ENCODE peak calls at places on chromosomes 1 and 21, in five cellular contexts. One of them, this sample, is unnamed.

GRCh38 chr1:29812397-29813135 is 576.2 kb downstream of the PTPRU start:
- DNase-seq in A549: no peak
- DNase-seq in HCT116: no peak
- DNase-seq in GM23338: no peak
- DNase-seq in SK-N-SH: no peak
- DNase-seq in this sample: no peak

GRCh38 chr21:39114871-39115658 is 68.2 kb downstream of the PSMG1 start:
- DNase-seq in A549: no peak
- DNase-seq in HCT116: no peak
- DNase-seq in GM23338: no peak
- DNase-seq in SK-N-SH: no peak
- DNase-seq in this sample: no peak

GRCh38 chr1:170471310-170471839 is 60.6 kb upstream of the GORAB start:
- DNase-seq in A549: no peak
- DNase-seq in HCT116: no peak
- DNase-seq in GM23338: no peak
- DNase-seq in SK-N-SH: no peak
- DNase-seq in this sample: no peak

GRCh38 chr1:78231894-78232293 is 186.1 kb downstream of the GIPC2 start:
- DNase-seq in A549: no peak
- DNase-seq in HCT116: no peak
- DNase-seq in GM23338: no peak
- DNase-seq in SK-N-SH: no peak
- DNase-seq in this sample: no peak

GRCh38 chr1:47207811-47208373 is 18.1 kb upstream of the PDZK1IP1 start:
- DNase-seq in A549: no peak
- DNase-seq in HCT116: no peak
- DNase-seq in GM23338: no peak
- DNase-seq in SK-N-SH: no peak
- DNase-seq in this sample: no peak

GRCh38 chr1:214281902-214282695 is 1.1 kb downstream of the SMYD2 start:
- DNase-seq in A549: peak; percentile 39
- DNase-seq in HCT116: peak; percentile 34
- DNase-seq in GM23338: no peak
- DNase-seq in SK-N-SH: peak; percentile 50
- DNase-seq in this sample: peak; percentile 31

GRCh38 chr1:220786337-220787068 is at the start of gene MTARC1:
- DNase-seq in A549: peak; percentile 65
- DNase-seq in HCT116: no peak
- DNase-seq in GM23338: peak; percentile 88
- DNase-seq in SK-N-SH: peak; percentile 95
- DNase-seq in this sample: peak; percentile 45

GRCh38 chr1:2460996-2461751 is 14.9 kb upstream of the PLCH2 start:
- DNase-seq in A549: no peak
- DNase-seq in HCT116: no peak
- DNase-seq in GM23338: no peak
- DNase-seq in SK-N-SH: no peak
- DNase-seq in this sample: no peak

GRCh38 chr1:238789916-238790667 is 596.3 kb upstream of the CHRM3 start:
- DNase-seq in A549: no peak
- DNase-seq in HCT116: no peak
- DNase-seq in GM23338: peak; percentile 51
- DNase-seq in SK-N-SH: no peak
- DNase-seq in this sample: no peak

GRCh38 chr1:40059292-40059959 is 18.9 kb downstream of the CAP1 start:
- DNase-seq in A549: no peak
- DNase-seq in HCT116: no peak
- DNase-seq in GM23338: peak; percentile 90
- DNase-seq in SK-N-SH: no peak
- DNase-seq in this sample: no peak

GRCh38 chr1:40058097-40058452 is 17.5 kb downstream of the CAP1 start:
- DNase-seq in A549: no peak
- DNase-seq in HCT116: no peak
- DNase-seq in GM23338: no peak
- DNase-seq in SK-N-SH: no peak
- DNase-seq in this sample: no peak

GRCh38 chr1:40059960-40060337 is 19.4 kb downstream of the CAP1 start:
- DNase-seq in A549: no peak
- DNase-seq in HCT116: no peak
- DNase-seq in GM23338: no peak
- DNase-seq in SK-N-SH: no peak
- DNase-seq in this sample: peak; percentile 56

GRCh38 chr1:40057310-40058030 is 16.9 kb downstream of the CAP1 start:
- DNase-seq in A549: no peak
- DNase-seq in HCT116: no peak
- DNase-seq in GM23338: no peak
- DNase-seq in SK-N-SH: no peak
- DNase-seq in this sample: no peak

DNA sequence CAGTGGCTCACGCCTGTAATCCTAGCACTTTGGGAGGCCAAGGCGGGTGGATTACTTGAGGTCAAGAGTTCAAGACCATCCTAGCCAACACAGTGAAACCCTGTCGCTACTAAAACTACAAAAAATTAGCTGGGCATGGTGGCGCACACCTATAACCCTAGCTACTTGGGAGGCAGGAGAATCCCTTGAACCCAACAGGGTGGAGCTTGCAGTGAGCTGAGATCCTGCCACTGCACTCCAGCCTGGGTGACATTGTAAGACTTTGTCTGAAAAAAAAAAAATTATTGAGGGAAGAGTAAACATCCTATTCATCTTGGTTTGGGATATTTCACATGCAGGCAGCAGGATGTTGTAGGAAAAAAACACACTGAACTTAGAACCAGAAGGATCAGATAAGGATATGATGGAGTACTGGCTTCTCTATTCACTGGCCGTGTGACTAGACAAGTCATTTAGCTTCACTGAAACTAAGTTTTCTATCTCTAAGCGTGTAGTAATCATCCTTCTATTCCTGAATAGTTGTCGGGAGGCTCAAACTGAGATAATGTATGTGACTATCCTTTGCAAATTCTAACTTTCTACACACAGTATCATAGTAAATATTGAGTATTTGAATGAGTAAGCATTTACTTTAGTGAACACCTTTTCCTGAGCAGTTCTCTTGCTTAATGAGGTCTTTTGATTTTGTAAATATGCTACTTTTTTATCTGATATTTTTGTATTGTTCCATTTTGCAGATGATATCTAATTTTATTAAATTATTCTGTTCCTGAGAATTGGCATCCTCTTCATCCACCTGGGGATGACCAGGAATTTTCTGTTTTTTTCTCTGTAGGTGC is 18.1 kb downstream of the CAP1 start:
- DNase-seq in A549: no peak
- DNase-seq in HCT116: no peak
- DNase-seq in GM23338: no peak
- DNase-seq in SK-N-SH: no peak
- DNase-seq in this sample: no peak
- TF ChIP-seq CTCF in A549: no peak
- TF ChIP-seq CTCF in HCT116: no peak
- TF ChIP-seq CTCF in GM23338: no peak
- TF ChIP-seq CTCF in SK-N-SH: no peak
- TF ChIP-seq CTCF in this sample: no peak

GRCh38 chr1:31374511-31375196 is 1.8 kb upstream of the FABP3 start:
- DNase-seq in A549: no peak
- DNase-seq in HCT116: no peak
- DNase-seq in GM23338: no peak
- DNase-seq in SK-N-SH: no peak
- DNase-seq in this sample: no peak

GRCh38 chr1:31373897-31374486 is 1.1 kb upstream of the FABP3 start:
- DNase-seq in A549: no peak
- DNase-seq in HCT116: no peak
- DNase-seq in GM23338: no peak
- DNase-seq in SK-N-SH: no peak
- DNase-seq in this sample: no peak

GRCh38 chr1:31372961-31373896 is at the start of gene FABP3:
- DNase-seq in A549: no peak
- DNase-seq in HCT116: no peak
- DNase-seq in GM23338: peak; percentile 97
- DNase-seq in SK-N-SH: peak; percentile 68
- DNase-seq in this sample: peak; percentile 8

GRCh38 chr1:31377361-31377863 is 4.5 kb upstream of the FABP3 start:
- DNase-seq in A549: no peak
- DNase-seq in HCT116: no peak
- DNase-seq in GM23338: no peak
- DNase-seq in SK-N-SH: no peak
- DNase-seq in this sample: no peak

DNA sequence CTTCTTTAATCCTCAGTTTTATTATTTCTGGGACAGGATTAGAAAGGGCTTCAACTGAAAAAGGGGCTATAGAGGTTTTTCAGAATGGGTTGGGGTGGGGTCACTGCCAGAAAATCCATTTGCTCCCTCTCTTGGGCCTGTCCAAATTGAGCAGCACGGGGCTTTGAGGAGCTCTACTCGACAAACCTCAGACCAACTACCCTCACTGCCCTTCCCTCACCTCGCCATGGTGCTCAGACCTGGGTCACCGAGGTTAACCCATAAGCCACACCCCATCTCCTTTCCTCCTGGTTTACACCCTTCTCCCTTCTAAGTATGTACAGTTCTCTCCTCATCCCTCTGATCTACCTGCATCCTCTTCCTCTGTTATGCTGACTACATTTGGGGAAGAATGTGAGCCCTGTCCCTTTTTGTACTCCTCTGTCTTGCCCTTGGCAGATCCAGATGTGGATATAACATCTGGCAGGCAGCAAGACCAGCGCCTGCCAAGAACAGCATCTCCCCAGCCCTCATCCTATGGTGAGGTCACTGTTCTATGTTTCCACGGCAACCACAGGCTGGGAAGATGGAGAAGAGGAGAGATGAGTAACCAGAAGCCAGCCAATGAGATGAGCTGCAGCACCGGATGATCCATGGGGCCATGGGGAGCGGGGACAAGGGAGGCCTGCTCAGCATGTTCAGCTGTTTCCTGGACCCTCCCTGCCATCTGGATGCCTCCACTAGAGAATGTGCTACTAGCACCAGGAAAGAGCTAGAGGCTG is 3.7 kb upstream of the FABP3 start:
- DNase-seq in A549: peak; percentile 47
- DNase-seq in HCT116: no peak
- DNase-seq in GM23338: peak; percentile 73
- DNase-seq in SK-N-SH: peak; percentile 90
- DNase-seq in this sample: no peak
- H3K27ac ChIP-seq in A549: no peak overlapping the region
- H3K27ac ChIP-seq in HCT116: no peak overlapping the region
- H3K27ac ChIP-seq in GM23338: no peak overlapping the region
- H3K27ac ChIP-seq in SK-N-SH: peak overlapping the region; percentile 81
- H3K27ac ChIP-seq in this sample: no peak overlapping the region

GRCh38 chr1:166062695-166063094 is 104.1 kb downstream of the FAM78B start:
- DNase-seq in A549: no peak
- DNase-seq in HCT116: no peak
- DNase-seq in GM23338: no peak
- DNase-seq in SK-N-SH: peak; percentile 36
- DNase-seq in this sample: no peak
- TF ChIP-seq REST in A549: no peak
- TF ChIP-seq REST in HCT116: no peak
- TF ChIP-seq REST in GM23338: no peak
- TF ChIP-seq REST in SK-N-SH: no peak
- TF ChIP-seq REST in this sample: no peak

GRCh38 chr21:30990514-30991304 is 47.6 kb downstream of the KRTAP19-8 start:
- DNase-seq in A549: no peak
- DNase-seq in HCT116: no peak
- DNase-seq in GM23338: peak; percentile 18
- DNase-seq in SK-N-SH: no peak
- DNase-seq in this sample: no peak
- TF ChIP-seq CTCF in A549: no peak
- TF ChIP-seq CTCF in HCT116: no peak
- TF ChIP-seq CTCF in GM23338: no peak
- TF ChIP-seq CTCF in SK-N-SH: no peak
- TF ChIP-seq CTCF in this sample: no peak

GRCh38 chr21:41929248-41929647 is 24.6 kb downstream of the C2CD2 start:
- DNase-seq in A549: no peak
- DNase-seq in HCT116: no peak
- DNase-seq in GM23338: no peak
- DNase-seq in SK-N-SH: no peak
- DNase-seq in this sample: no peak
- H3K27ac ChIP-seq in A549: no peak overlapping the region
- H3K27ac ChIP-seq in HCT116: no peak overlapping the region
- H3K27ac ChIP-seq in GM23338: no peak overlapping the region
- H3K27ac ChIP-seq in SK-N-SH: no peak overlapping the region
- H3K27ac ChIP-seq in this sample: peak overlapping the region; percentile 60

GRCh38 chr1:182962554-182963115 is 9.7 kb upstream of the SHCBP1L start:
- DNase-seq in A549: peak; percentile 93
- DNase-seq in HCT116: peak; percentile 79
- DNase-seq in GM23338: peak; percentile 94
- DNase-seq in SK-N-SH: peak; percentile 88
- DNase-seq in this sample: peak; percentile 20
- TF ChIP-seq REST in A549: no peak
- TF ChIP-seq REST in HCT116: no peak
- TF ChIP-seq REST in GM23338: no peak
- TF ChIP-seq REST in SK-N-SH: peak; percentile 32
- TF ChIP-seq REST in this sample: no peak

GRCh38 chr1:18875796-18876128 is 16.3 kb upstream of the TAS1R2 start:
- DNase-seq in A549: no peak
- DNase-seq in HCT116: no peak
- DNase-seq in GM23338: no peak
- DNase-seq in SK-N-SH: no peak
- DNase-seq in this sample: no peak

GRCh38 chr1:18876210-18876609 is 16.8 kb upstream of the TAS1R2 start:
- DNase-seq in A549: no peak
- DNase-seq in HCT116: no peak
- DNase-seq in GM23338: no peak
- DNase-seq in SK-N-SH: no peak
- DNase-seq in this sample: no peak

GRCh38 chr1:18874600-18874999 is 15.1 kb upstream of the TAS1R2 start:
- DNase-seq in A549: no peak
- DNase-seq in HCT116: no peak
- DNase-seq in GM23338: no peak
- DNase-seq in SK-N-SH: no peak
- DNase-seq in this sample: no peak

GRCh38 chr1:18874036-18874435 is 14.6 kb upstream of the TAS1R2 start:
- DNase-seq in A549: no peak
- DNase-seq in HCT116: no peak
- DNase-seq in GM23338: no peak
- DNase-seq in SK-N-SH: no peak
- DNase-seq in this sample: no peak

DNA sequence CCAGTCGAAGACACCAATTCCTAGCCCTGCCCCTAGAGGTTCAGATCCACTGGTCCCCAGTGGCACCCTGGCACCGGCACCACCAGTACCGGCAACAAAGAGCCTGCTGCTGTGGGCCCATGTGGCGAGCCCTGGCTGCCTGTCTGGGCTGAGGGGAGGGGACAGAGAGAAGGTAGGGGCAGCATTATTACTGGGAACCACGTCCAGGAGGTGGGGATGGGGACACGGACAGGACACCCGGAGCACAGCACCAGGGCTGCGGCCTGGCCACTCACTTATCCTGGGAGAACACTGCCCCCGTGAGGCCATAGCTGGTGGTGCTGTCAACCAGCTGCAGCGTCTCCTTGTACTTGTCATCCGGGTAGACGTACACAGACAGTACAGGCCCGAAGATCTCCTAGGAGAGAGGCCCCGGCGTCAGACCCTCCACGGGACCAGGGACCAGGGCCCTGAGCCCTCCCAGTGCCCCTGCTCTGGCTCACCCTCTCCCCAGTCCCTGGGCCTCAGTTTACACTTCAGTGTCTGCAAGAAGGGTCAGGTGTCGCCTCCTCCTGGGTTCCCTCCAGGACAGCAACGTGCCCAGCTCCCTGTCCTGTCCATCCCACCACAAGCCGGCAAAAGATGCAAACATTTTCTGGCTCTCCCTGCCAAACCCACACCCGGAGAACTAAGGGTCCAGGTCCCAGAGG is 15.8 kb upstream of the TAS1R2 start:
- DNase-seq in A549: peak; percentile 81
- DNase-seq in HCT116: peak; percentile 81
- DNase-seq in GM23338: peak; percentile 91
- DNase-seq in SK-N-SH: peak; percentile 96
- DNase-seq in this sample: peak; percentile 31
- TF ChIP-seq CTCF in A549: peak; percentile 65
- TF ChIP-seq CTCF in HCT116: peak; percentile 92
- TF ChIP-seq CTCF in GM23338: peak; percentile 93
- TF ChIP-seq CTCF in SK-N-SH: peak; percentile 80
- TF ChIP-seq CTCF in this sample: peak; percentile 81